ENCODE peak calls at places on chromosomes 6 and 20, in seven cellular contexts. L is Peyer's patch, H is endodermal cell, Q is uterus, V is cardiac muscle cell, F is A673, Z is ovary. I is an unnamed sample.
A peak's percentile ranks its signal among the peaks of the same experiment; 100 is the strongest.

GRCh38 chr20:13649548-13649947 is 10.8 kb upstream of the TASP1 start:
- DNase-seq in F (no peak), V (no peak), Q (peak; percentile 29), Z (peak; percentile 45), H (peak; percentile 67), L (no peak), I (no peak)

GRCh38 chr20:49479785-49480184 is 2.7 kb downstream of the KCNB1 start:
- DNase-seq in Z (no peak), L (no peak), H (peak; percentile 42), V (no peak), Q (no peak), F (no peak), I (no peak)

GRCh38 chr20:17287998-17288397 is 61.2 kb downstream of the PCSK2 start:
- DNase-seq in Q (no peak), F (no peak), H (no peak), V (no peak), Z (no peak), L (no peak), I (no peak)

GRCh38 chr20:12775041-12775440 is 233.7 kb upstream of the SPTLC3 start:
- DNase-seq in Q (no peak), H (no peak), Z (no peak), V (no peak), F (no peak), L (no peak), I (no peak)

GRCh38 chr6:39357998-39358686 is 35.6 kb upstream of the KCNK16 start:
- DNase-seq in V (peak; percentile 82), Q (no peak), H (no peak), F (peak; percentile 74), Z (peak; percentile 47), L (no peak), I (no peak)

GRCh38 chr20:57615472-57615855 is 4.8 kb downstream of the ZBP1 start:
- DNase-seq in Q (no peak), V (no peak), F (no peak), Z (no peak), H (peak; percentile 23), L (no peak), I (no peak)

GRCh38 chr6:47180633-47181032 is 129.1 kb downstream of the TNFRSF21 start:
- DNase-seq in L (no peak), V (no peak), H (peak; percentile 69), Z (no peak), Q (no peak), F (peak; percentile 40), I (no peak)

GRCh38 chr6:3176562-3177355 is 19.4 kb upstream of the TUBB2A start:
- DNase-seq in F (peak; percentile 86), V (no peak), H (peak; percentile 57), Z (no peak), Q (peak; percentile 42), L (no peak), I (no peak)

GRCh38 chr6:127855542-127856159 is 45.2 kb downstream of the THEMIS start:
- DNase-seq in H (peak; percentile 62), F (peak; percentile 58), L (no peak), Q (no peak), V (peak; percentile 32), Z (peak; percentile 17), I (peak; percentile 27)

GRCh38 chr6:41818271-41819054 is 31.0 kb downstream of the TOMM6 start:
- DNase-seq in Z (no peak), V (peak; percentile 29), L (no peak), H (no peak), F (peak; percentile 29), Q (no peak), I (no peak)

GRCh38 chr6:13406051-13406477 is 77.7 kb upstream of the TBC1D7 start:
- DNase-seq in Z (no peak), Q (no peak), F (no peak), L (no peak), H (no peak), V (no peak), I (no peak)

GRCh38 chr6:95087394-95088097 is 489.8 kb upstream of the MANEA start:
- DNase-seq in V (peak; percentile 86), Q (no peak), L (no peak), Z (no peak), F (peak; percentile 90), H (no peak), I (no peak)

GRCh38 chr20:46568570-46569129 is 18.2 kb upstream of the OCSTAMP start:
- DNase-seq in Z (peak; percentile 94), F (peak; percentile 78), Q (peak; percentile 72), H (no peak), V (peak; percentile 44), L (peak; percentile 60), I (no peak)

GRCh38 chr20:8050117-8050837 is 30.7 kb upstream of the TMX4 start:
- DNase-seq in L (no peak), Q (no peak), Z (no peak), H (no peak), V (no peak), F (no peak), I (no peak)

GRCh38 chr6:20211941-20212391 is 303 bp downstream of the MBOAT1 start:
- DNase-seq in H (peak; percentile 86), L (no peak), Z (no peak), F (no peak), V (peak; percentile 64), Q (no peak), I (peak; percentile 41)

GRCh38 chr6:80489911-80490635 is 383.6 kb downstream of the BCKDHB start:
- DNase-seq in L (no peak), Z (no peak), Q (no peak), F (no peak), H (no peak), V (no peak), I (no peak)

GRCh38 chr6:136063095-136063494 is 187.0 kb downstream of the MTFR2 start:
- DNase-seq in Z (no peak), V (no peak), F (no peak), Q (no peak), L (no peak), H (no peak), I (no peak)

GRCh38 chr20:47230811-47231256 is 125.7 kb downstream of the ZMYND8 start:
- DNase-seq in Z (no peak), Q (no peak), F (no peak), L (no peak), V (no peak), H (no peak), I (no peak)

GRCh38 chr6:11192167-11192566 is 40.3 kb downstream of the NEDD9 start:
- DNase-seq in V (no peak), Q (no peak), L (no peak), Z (no peak), H (no peak), F (no peak), I (no peak)

GRCh38 chr6:38169221-38169674 is 349.7 kb downstream of the ZFAND3 start:
- DNase-seq in L (peak; percentile 48), H (peak; percentile 80), Z (no peak), Q (no peak), V (no peak), F (no peak), I (no peak)

GRCh38 chr6:119444642-119445557 is 95.3 kb upstream of the MAN1A1 start:
- DNase-seq in Q (no peak), H (no peak), V (no peak), Z (no peak), L (no peak), F (no peak), I (no peak)

GRCh38 chr20:33568378-33569289 is 78.7 kb downstream of the CBFA2T2 start:
- DNase-seq in L (no peak), Z (no peak), F (peak; percentile 30), V (peak; percentile 68), Q (no peak), H (peak; percentile 87), I (no peak)

GRCh38 chr6:141464490-141464889 is 668.2 kb upstream of the GJE1 start:
- DNase-seq in H (no peak), F (no peak), Z (no peak), Q (no peak), L (no peak), V (no peak), I (no peak)

GRCh38 chr6:148037496-148037895 is 305.1 kb upstream of the SASH1 start:
- DNase-seq in V (no peak), H (no peak), Q (no peak), L (no peak), F (no peak), Z (no peak), I (no peak)

GRCh38 chr6:164303092-164304007 is 888.8 kb downstream of the QKI start:
- DNase-seq in H (no peak), V (no peak), F (no peak), L (no peak), Q (peak; percentile 53), Z (no peak), I (no peak)

DNA sequence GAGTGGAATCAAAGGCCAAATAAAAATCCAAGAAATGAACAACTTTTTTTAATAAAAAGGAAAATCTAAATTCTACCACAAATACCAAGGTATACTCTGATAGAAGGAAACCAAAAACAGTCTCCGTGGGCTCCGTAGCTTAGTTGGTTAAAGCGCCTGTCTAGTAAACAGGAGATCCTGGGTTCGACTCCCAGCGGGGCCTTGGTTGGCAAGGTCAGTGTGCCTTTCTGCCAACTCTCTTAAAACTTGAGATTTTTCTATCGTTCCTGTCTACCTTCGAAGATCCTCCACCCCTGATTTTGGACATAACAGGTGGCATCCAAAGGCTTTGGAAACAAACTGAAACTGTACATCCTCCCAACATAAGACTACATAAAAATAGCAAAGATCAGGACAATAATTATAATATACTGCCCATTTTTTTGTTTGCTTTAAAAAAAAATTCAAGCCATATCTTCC is 197.9 kb downstream of the TRIM27 start:
- DNase-seq in F (peak; percentile 75), Z (no peak), H (peak; percentile 85), Q (no peak), L (no peak), V (no peak), I (no peak)
- H3K27ac ChIP-seq in F (no peak overlapping the region), Z (no peak overlapping the region), H (no peak overlapping the region), Q (no peak overlapping the region), L (no peak overlapping the region), V (no peak overlapping the region), I (no peak overlapping the region)

GRCh38 chr20:62977613-62978558 is 25.4 kb downstream of the SLC17A9 start:
- DNase-seq in V (no peak), H (no peak), Z (no peak), F (peak; percentile 44), L (no peak), Q (no peak), I (peak; percentile 83)
- TF ChIP-seq CTCF in V (no peak), H (no peak), Z (no peak), F (no peak), L (no peak), Q (no peak), I (no peak)

DNA sequence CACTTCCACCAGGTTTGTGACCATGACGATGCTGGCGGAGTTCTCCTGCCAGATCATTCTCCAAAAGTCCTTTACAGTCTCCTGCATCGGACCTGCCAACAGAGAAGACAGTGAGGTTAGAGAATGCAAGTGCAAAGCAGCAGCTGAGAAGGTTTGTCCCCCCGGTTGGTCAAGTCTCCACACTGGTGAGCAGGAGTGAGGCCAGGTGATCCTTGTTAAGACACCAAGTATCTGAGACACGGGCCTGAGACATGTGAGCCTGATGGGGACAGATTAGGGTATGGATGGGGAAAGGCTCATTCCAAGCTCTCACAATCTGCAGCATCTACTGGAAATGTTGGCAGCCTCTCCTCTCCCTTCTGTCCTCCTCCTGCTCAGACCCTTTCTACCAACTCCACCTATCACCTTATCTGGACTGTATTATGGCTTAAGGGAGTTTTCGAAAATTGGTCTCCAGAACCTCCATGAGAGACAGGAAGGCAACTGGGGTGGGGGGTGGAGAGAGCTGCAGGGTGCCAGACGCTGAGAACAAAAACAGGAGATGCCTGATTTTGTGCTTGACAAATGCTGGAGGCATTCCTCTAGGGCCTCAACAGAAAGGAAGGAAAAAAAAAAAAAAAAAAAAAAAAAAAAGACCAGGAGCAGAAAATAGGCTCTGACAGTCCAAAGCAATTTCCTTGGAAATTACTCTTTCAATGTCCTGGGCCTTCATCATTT is 500.4 kb upstream of the CHD6 start:
- DNase-seq in Z (no peak), F (peak; percentile 23), V (no peak), H (peak; percentile 75), Q (no peak), L (no peak), I (no peak)
- H3K9me3 ChIP-seq in Z (no peaks in the 10 kb centered on the region), F (no peaks in the 10 kb centered on the region), V (no peaks in the 10 kb centered on the region), H (no peaks in the 10 kb centered on the region), Q (no peaks in the 10 kb centered on the region), L (no peaks in the 10 kb centered on the region), I (no peaks in the 10 kb centered on the region)

GRCh38 chr20:51368461-51369211 is 173.9 kb downstream of the NFATC2 start:
- DNase-seq in H (no peak), Z (no peak), Q (no peak), V (no peak), F (no peak), L (no peak), I (no peak)
- H3K27ac ChIP-seq in H (no peak overlapping the region), Z (no peak overlapping the region), Q (no peak overlapping the region), V (no peak overlapping the region), F (no peak overlapping the region), L (no peak overlapping the region), I (no peak overlapping the region)

I was measured in CD4-positive, alpha-beta T cell.